ENCODE peak calls at places on chromosomes 13 and 19, in ten cellular contexts. D is stimulated activated effector memory CD8-positive, alpha-beta T cell treated with anti-CD3 and anti-CD28 coated beads, Interleukin-12 subunit alpha, Interleukin-12 subunit beta, amount 100 ng/mL, for 72 hours; L is myocyte; G is A549; O is effector CD8-positive, alpha-beta T cell; X is lung; F is cerebellar cortex; Y is EH; K is stimulated activated CD4-positive, alpha-beta T cell treated with anti-CD3 and anti-CD28 coated beads, TNF-alpha, amount 100 ng/mL, for 24 hours; M is EL. C is an unnamed sample.

GRCh38 chr19:48539503-48540096 is 12.4 kb upstream of the SULT2B1 start:
- DNase-seq in D (no peak), L (no peak), G (peak), O (no peak), X (peak), F (no peak), Y (peak), K (no peak), M (peak), C (peak)

GRCh38 chr19:17077447-17078028 is 2.0 kb downstream of the MYO9B start:
- DNase-seq in D (no peak), L (no peak), G (no peak), O (no peak), X (no peak), F (no peak), Y (no peak), K (no peak), M (no peak), C (no peak)

GRCh38 chr19:2691951-2692350 is 10.5 kb downstream of the GNG7 start:
- DNase-seq in D (no peak), L (peak), G (no peak), O (no peak), X (no peak), F (no peak), Y (no peak), K (no peak), M (no peak), C (no peak)

GRCh38 chr13:110517505-110518149 is 43.9 kb downstream of the RAB20 start:
- DNase-seq in D (no peak), L (no peak), G (no peak), O (no peak), X (peak), F (no peak), Y (no peak), K (no peak), M (no peak), C (no peak)

GRCh38 chr13:98997738-98998641 is 20.1 kb upstream of the DOCK9 start:
- DNase-seq in D (no peak), L (peak), G (peak), O (no peak), X (no peak), F (no peak), Y (peak), K (no peak), M (peak), C (peak)

GRCh38 chr13:43785166-43785680 is 1.5 kb downstream of the ENOX1 start:
- DNase-seq in D (no peak), L (no peak), G (no peak), O (no peak), X (no peak), F (no peak), Y (no peak), K (no peak), M (no peak), C (peak)

GRCh38 chr19:13834308-13834790 is 39.1 kb downstream of the ZSWIM4 start:
- DNase-seq in D (no peak), L (no peak), G (peak), O (no peak), X (no peak), F (peak), Y (peak), K (no peak), M (peak), C (peak)

GRCh38 chr19:45730389-45731288 is at the start of gene FBXO46:
- DNase-seq in D (peak), L (peak), G (peak), O (peak), X (peak), F (peak), Y (peak), K (peak), M (peak), C (peak)

GRCh38 chr13:95707035-95707434 is 30.1 kb downstream of the DNAJC3 start:
- DNase-seq in D (no peak), L (no peak), G (no peak), O (no peak), X (no peak), F (no peak), Y (no peak), K (no peak), M (no peak), C (no peak)

GRCh38 chr13:75838366-75839017 is 202.4 kb downstream of the LMO7 start:
- DNase-seq in D (no peak), L (no peak), G (no peak), O (no peak), X (no peak), F (no peak), Y (no peak), K (no peak), M (no peak), C (no peak)

GRCh38 chr19:15452111-15453047 is 2.6 kb upstream of the WIZ start:
- DNase-seq in D (no peak), L (peak), G (peak), O (no peak), X (peak), F (peak), Y (peak), K (no peak), M (peak), C (peak)

GRCh38 chr19:35703343-35703742 is 1.0 kb upstream of the ZBTB32 start:
- DNase-seq in D (no peak), L (no peak), G (peak), O (no peak), X (no peak), F (no peak), Y (no peak), K (no peak), M (no peak), C (no peak)

GRCh38 chr19:53772943-53773342 is 51.2 kb downstream of the NLRP12 start:
- DNase-seq in D (peak), L (peak), G (peak), O (peak), X (peak), F (peak), Y (peak), K (peak), M (peak), C (peak)

GRCh38 chr13:114089751-114090400 is 42.5 kb downstream of the RASA3 start:
- DNase-seq in D (no peak), L (no peak), G (no peak), O (no peak), X (no peak), F (no peak), Y (no peak), K (no peak), M (no peak), C (no peak)

GRCh38 chr19:18424122-18424889 is 5.1 kb downstream of the SSBP4 start:
- DNase-seq in D (no peak), L (no peak), G (no peak), O (no peak), X (no peak), F (no peak), Y (no peak), K (no peak), M (no peak), C (no peak)

GRCh38 chr13:79548886-79549285 is 67.9 kb downstream of the NDFIP2 start:
- DNase-seq in D (no peak), L (peak), G (peak), O (no peak), X (no peak), F (peak), Y (peak), K (no peak), M (no peak), C (peak)

GRCh38 chr19:33186431-33186830 is 7.7 kb upstream of the LRP3 start:
- DNase-seq in D (no peak), L (no peak), G (no peak), O (no peak), X (no peak), F (no peak), Y (no peak), K (no peak), M (no peak), C (no peak)

GRCh38 chr13:41361501-41361900 is 50.4 kb downstream of the NAA16 start:
- DNase-seq in D (no peak), L (no peak), G (no peak), O (no peak), X (no peak), F (no peak), Y (peak), K (no peak), M (no peak), C (no peak)

GRCh38 chr13:42181381-42181953 is 90.5 kb upstream of the AKAP11 start:
- DNase-seq in D (no peak), L (peak), G (no peak), O (no peak), X (no peak), F (no peak), Y (no peak), K (no peak), M (no peak), C (no peak)

GRCh38 chr13:36343766-36344165 is 2.4 kb downstream of the SPART start:
- DNase-seq in D (no peak), L (no peak), G (no peak), O (no peak), X (no peak), F (no peak), Y (no peak), K (no peak), M (no peak), C (no peak)

C was measured in dermis blood vessel endothelial cell.